ENCODE peak calls at places on chromosomes 11 and 22, in four cellular contexts. I, Y, A and X are unnamed samples.

GRCh38 chr11:63839508-63840355 is 822 bp downstream of the MARK2 start:
- DNase-seq in I (peak; percentile 54), A (peak; percentile 23), Y (no peak), X (peak; percentile 65)

GRCh38 chr11:15695096-15695721 is 580.5 kb downstream of the INSC start:
- DNase-seq in A (no peak), Y (no peak), I (no peak), X (no peak)

GRCh38 chr11:131044851-131045250 is 128.6 kb upstream of the SNX19 start:
- DNase-seq in A (no peak), I (no peak), Y (no peak), X (no peak)

GRCh38 chr11:45333506-45333971 is 47.4 kb upstream of the SYT13 start:
- DNase-seq in A (peak; percentile 49), Y (no peak), I (peak; percentile 37), X (no peak)

GRCh38 chr11:13596601-13597000 is 71.9 kb upstream of the FAR1 start:
- DNase-seq in Y (no peak), I (no peak), A (no peak), X (no peak)

GRCh38 chr11:41714101-41714500 is 254.6 kb upstream of the LRRC4C start:
- DNase-seq in Y (no peak), I (no peak), A (no peak), X (no peak)

GRCh38 chr11:1659478-1659877 is 29.9 kb downstream of the KRTAP5-5 start:
- DNase-seq in I (no peak), Y (no peak), A (no peak), X (peak; percentile 47)

GRCh38 chr11:47233989-47234668 is 14.5 kb downstream of the ACP2 start:
- DNase-seq in A (peak; percentile 29), I (no peak), Y (no peak), X (no peak)

GRCh38 chr11:101835465-101836063 is 79.2 kb upstream of the CEP126 start:
- DNase-seq in Y (no peak), A (no peak), I (no peak), X (no peak)

GRCh38 chr11:134334796-134335571 is 3.2 kb downstream of the GLB1L2 start:
- DNase-seq in A (no peak), Y (no peak), I (no peak), X (no peak)

GRCh38 chr11:1217151-1217550 is 5.7 kb upstream of the MUC5B start:
- DNase-seq in I (no peak), A (no peak), Y (no peak), X (no peak)

GRCh38 chr22:48757581-48757980 is 1070.1 kb downstream of the BRD1 start:
- DNase-seq in I (peak; percentile 14), Y (no peak), A (no peak), X (no peak)

GRCh38 chr11:83836883-83837654 is 550.9 kb upstream of the CCDC90B start:
- DNase-seq in A (peak; percentile 27), I (peak; percentile 45), Y (peak; percentile 17), X (no peak)

GRCh38 chr11:10488121-10488580 is 33.1 kb downstream of the AMPD3 start:
- DNase-seq in A (no peak), Y (no peak), I (peak; percentile 45), X (peak; percentile 9)

GRCh38 chr11:121448431-121448941 is 3.6 kb upstream of the SORL1 start:
- DNase-seq in A (no peak), Y (no peak), I (no peak), X (no peak)

GRCh38 chr11:11480951-11481350 is 127.9 kb upstream of the CSNK2A3 start:
- DNase-seq in A (no peak), Y (no peak), I (no peak), X (no peak)

GRCh38 chr11:89633125-89633695 is 76.9 kb upstream of the TRIM77 start:
- DNase-seq in Y (no peak), A (no peak), I (no peak), X (no peak)

GRCh38 chr11:1568451-1568911 is 3.6 kb downstream of the DUSP8 start:
- DNase-seq in I (no peak), Y (no peak), A (no peak), X (no peak)

DNA sequence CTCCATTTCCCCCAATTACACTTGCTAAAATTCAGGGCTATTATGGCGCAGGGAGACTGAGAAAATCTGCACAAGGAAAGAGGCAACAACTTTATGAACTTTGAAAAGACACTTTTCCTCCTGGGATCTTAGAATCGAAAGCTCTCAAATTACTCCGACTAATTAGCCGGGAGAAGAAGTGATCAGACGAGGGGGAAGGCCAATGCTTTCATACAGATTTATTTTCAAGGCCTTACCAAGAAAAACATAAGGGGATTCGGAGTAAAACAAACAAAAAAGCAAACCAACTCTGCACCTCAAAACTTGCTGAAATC is 1.6 kb downstream of the PAX6 start:
- DNase-seq in I (no peak), A (no peak), Y (no peak), X (no peak)
- H3K4me1 ChIP-seq in I (peaks cover 79% of the 10 kb centered on the region), A (peaks cover 4% of the 10 kb centered on the region), Y (peaks cover 35% of the 10 kb centered on the region), X (peaks cover 23% of the 10 kb centered on the region)

GRCh38 chr22:24550902-24551229 is 4.1 kb downstream of the GUCD1 start:
- DNase-seq in I (no peak), Y (no peak), A (no peak), X (no peak)

GRCh38 chr22:24555496-24556253 is at the start of gene SNRPD3:
- DNase-seq in I (peak; percentile 94), A (peak; percentile 93), Y (peak; percentile 56), X (peak; percentile 92)

GRCh38 chr22:24553597-24554315 is 1.2 kb downstream of the GUCD1 start:
- DNase-seq in Y (no peak), I (peak; percentile 62), A (no peak), X (no peak)

GRCh38 chr22:24554316-24555159 is at the start of gene GUCD1:
- DNase-seq in A (peak; percentile 53), Y (no peak), I (peak; percentile 31), X (no peak)

GRCh38 chr22:24555160-24555495 is 190 bp upstream of the GUCD1 start:
- DNase-seq in A (peak; percentile 99), Y (peak; percentile 99), I (peak; percentile 100), X (peak; percentile 100)
- TF ChIP-seq POLR2AphosphoS5 in A (no peak), Y (no peak), I (peak; percentile 33), X (no peak)

DNA sequence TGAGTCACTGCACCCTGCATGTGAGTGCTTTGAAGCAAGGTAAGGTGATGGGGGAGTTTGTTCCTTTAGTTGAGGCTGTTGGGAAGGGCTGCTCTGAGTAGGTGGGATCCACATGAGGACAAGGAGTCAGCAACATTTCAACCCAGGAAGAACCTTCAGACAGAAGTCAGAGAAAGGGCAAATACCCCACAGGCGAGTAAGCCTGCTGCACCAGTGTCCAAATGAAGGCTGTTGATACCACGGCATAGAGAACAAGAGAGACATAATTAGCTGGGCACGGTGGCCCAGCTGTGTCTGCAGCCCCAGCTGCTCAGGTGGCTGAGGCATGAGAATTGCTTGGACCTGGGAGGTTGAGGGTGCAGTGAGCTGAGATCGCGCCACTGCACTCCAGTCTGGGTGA is 54.3 kb upstream of the CLMP start:
- DNase-seq in I (no peak), Y (no peak), A (no peak), X (no peak)
- H3K4me1 ChIP-seq in I (peaks cover 23% of the 10 kb centered on the region), Y (no peaks in the 10 kb centered on the region), A (no peaks in the 10 kb centered on the region), X (no peaks in the 10 kb centered on the region)

GRCh38 chr11:133029096-133029495 is 503.2 kb downstream of the OPCML start:
- DNase-seq in A (no peak), Y (no peak), I (no peak), X (no peak)
- TF ChIP-seq POLR2AphosphoS5 in A (no peak), Y (no peak), I (no peak), X (no peak)

DNA sequence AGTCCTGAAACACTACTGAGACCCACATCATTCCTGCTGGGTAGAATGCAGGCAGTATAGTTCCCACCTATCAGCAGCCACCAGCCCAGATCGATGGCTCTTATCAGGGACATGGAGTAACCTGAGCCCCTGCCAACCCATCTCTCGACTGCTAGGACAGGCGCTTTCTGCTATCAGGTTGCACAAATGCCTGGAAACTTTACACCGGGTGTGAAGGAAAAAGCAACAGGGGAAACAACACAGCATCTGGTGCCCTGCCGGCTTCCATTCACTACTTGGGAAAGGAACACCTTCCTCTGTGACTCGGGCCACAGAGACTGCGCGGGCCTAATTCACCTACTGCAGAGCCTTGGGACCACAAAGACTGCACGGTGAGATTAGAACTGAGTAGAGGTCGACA is 18.5 kb downstream of the RBFOX2 start:
- DNase-seq in Y (peak; percentile 15), A (no peak), I (no peak), X (no peak)
- H3K4me1 ChIP-seq in Y (peaks cover 3% of the 10 kb centered on the region), A (peaks cover 13% of the 10 kb centered on the region), I (peaks cover 98% of the 10 kb centered on the region), X (no peaks in the 10 kb centered on the region)

DNA sequence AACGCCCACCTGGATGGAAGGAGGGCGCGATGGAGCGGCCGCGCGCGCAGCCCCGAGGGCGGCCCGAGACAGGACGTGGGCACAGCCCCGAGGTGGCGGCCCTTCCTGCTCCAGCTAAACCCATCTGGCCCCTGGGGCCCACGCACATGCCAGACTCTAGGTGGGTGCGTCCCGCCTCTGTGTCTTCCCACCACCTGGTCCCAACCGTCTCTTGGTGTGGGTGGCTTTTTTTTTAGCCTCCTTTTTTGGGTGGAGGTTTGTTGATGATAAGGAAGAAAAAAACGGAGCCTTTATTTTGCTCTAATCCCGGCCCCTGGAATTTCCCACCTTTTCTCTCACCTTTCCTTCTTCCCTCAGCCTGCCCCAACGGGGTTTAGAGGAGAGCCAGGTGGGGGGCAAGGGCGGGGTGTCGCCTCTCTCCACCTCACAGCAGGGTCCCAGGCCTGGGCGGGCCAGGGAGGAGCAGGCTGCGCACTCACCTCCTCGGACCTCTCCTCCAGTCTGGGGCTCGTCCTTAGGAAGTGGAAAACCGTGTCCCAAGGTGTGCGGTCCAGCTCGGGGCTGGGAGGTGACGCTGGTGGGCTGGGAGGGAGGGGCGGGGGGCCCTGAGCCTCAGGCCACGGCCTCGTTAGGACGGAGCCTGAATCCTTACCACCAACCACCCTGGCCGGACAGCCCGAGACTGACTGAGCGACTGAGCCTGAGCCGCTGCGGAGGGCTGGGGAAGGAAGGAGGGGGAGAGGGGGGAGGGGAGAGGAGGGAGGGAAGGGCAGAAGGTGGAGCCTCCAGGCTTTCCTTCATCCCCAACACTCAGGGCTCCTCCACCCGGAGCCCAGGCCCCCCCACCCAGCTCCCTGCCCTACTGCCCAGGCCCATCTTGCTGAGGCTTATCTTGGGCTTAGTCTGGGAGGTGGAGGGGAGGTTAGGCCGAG is at the start of gene SOX10:
- DNase-seq in A (no peak), Y (no peak), I (no peak), X (no peak)
- TF ChIP-seq POLR2AphosphoS5 in A (no peak), Y (peak; percentile 46), I (no peak), X (peak; percentile 61)

GRCh38 chr22:50307891-50308596 is 598 bp upstream of the PLXNB2 start:
- DNase-seq in I (no peak), Y (no peak), A (no peak), X (no peak)

GRCh38 chr22:50309601-50309991 is 2.1 kb upstream of the PLXNB2 start:
- DNase-seq in I (no peak), Y (no peak), A (no peak), X (no peak)

GRCh38 chr22:50308597-50308935 is 1.1 kb upstream of the PLXNB2 start:
- DNase-seq in Y (no peak), I (no peak), A (no peak), X (peak; percentile 68)

GRCh38 chr22:50310209-50310722 is 2.8 kb upstream of the PLXNB2 start:
- DNase-seq in I (no peak), Y (no peak), A (no peak), X (no peak)

GRCh38 chr22:50308986-50309600 is 1.6 kb upstream of the PLXNB2 start:
- DNase-seq in I (no peak), A (no peak), Y (no peak), X (no peak)
- H3K4me1 ChIP-seq in I (peaks cover 40% of the 10 kb centered on the region), A (peaks cover 27% of the 10 kb centered on the region), Y (peaks cover 6% of the 10 kb centered on the region), X (peaks cover 20% of the 10 kb centered on the region)